ENCODE peak calls at places on chromosomes 5 and 9, in ten cellular contexts. E is neural progenitor cell, B is stomach, K is astrocyte, A is cardiac fibroblast, D is fibroblast of lung, J is endodermal cell, Y is epithelial cell of esophagus, H is psoas muscle, W is brain microvascular endothelial cell. F is an unnamed sample.

GRCh38 chr9:90838098-90838497 is 36.5 kb downstream of the SYK start:
- DNase-seq in W (no peak), H (no peak), D (no peak), B (peak), J (peak), E (no peak), Y (peak), A (no peak), K (no peak), F (no peak)

GRCh38 chr5:141814064-141814982 is 63.9 kb downstream of the PCDH1 start:
- DNase-seq in B (peak), W (peak), J (peak), A (peak), E (peak), K (no peak), H (no peak), D (no peak), Y (peak), F (peak)

GRCh38 chr5:123937230-123937629 is 425.3 kb downstream of the CSNK1G3 start:
- DNase-seq in H (no peak), A (peak), E (peak), D (peak), B (no peak), K (peak), W (peak), Y (peak), J (peak), F (peak)

GRCh38 chr5:135565691-135566421 is 12.9 kb downstream of the CXCL14 start:
- DNase-seq in J (peak), E (peak), H (peak), K (peak), Y (peak), W (peak), B (peak), D (peak), A (peak), F (peak)

GRCh38 chr5:81398741-81399140 is 4.8 kb upstream of the ACOT12 start:
- DNase-seq in E (no peak), A (no peak), Y (no peak), K (no peak), W (no peak), D (no peak), H (no peak), B (no peak), J (no peak), F (no peak)

GRCh38 chr5:81402180-81402930 is 8.4 kb upstream of the ACOT12 start:
- DNase-seq in D (no peak), K (no peak), Y (no peak), J (no peak), B (no peak), W (no peak), E (no peak), H (no peak), A (no peak), F (no peak)

GRCh38 chr9:113993838-113994540 is 84.1 kb downstream of the AMBP start:
- DNase-seq in W (peak), H (peak), Y (peak), B (peak), K (peak), E (no peak), A (peak), D (peak), J (no peak), F (peak)

GRCh38 chr5:43040287-43041098 is at the start of gene ANXA2R:
- DNase-seq in J (peak), E (peak), A (peak), B (peak), K (peak), W (peak), H (peak), Y (peak), D (peak), F (peak)

GRCh38 chr9:119184265-119184936 is 184.8 kb downstream of the BRINP1 start:
- DNase-seq in A (no peak), W (no peak), J (no peak), H (no peak), D (no peak), B (no peak), K (no peak), Y (no peak), E (no peak), F (no peak)

GRCh38 chr9:133429216-133429613 is 7.0 kb downstream of the ADAMTS13 start:
- DNase-seq in K (no peak), J (peak), W (no peak), D (no peak), B (no peak), E (peak), Y (no peak), H (no peak), A (no peak), F (no peak)

GRCh38 chr9:132717326-132717945 is 47.2 kb downstream of the GTF3C4 start:
- DNase-seq in H (no peak), K (no peak), W (no peak), E (no peak), B (no peak), Y (no peak), A (no peak), J (no peak), D (no peak), F (no peak)

GRCh38 chr9:71962328-71962727 is 50.9 kb downstream of the C9orf85 start:
- DNase-seq in W (no peak), H (no peak), D (no peak), K (no peak), E (no peak), Y (peak), J (no peak), B (no peak), A (no peak), F (no peak)

GRCh38 chr9:129474740-129475404 is 146.0 kb downstream of the C9orf50 start:
- DNase-seq in H (no peak), W (no peak), K (no peak), Y (no peak), D (no peak), A (no peak), J (no peak), B (no peak), E (no peak), F (no peak)

GRCh38 chr9:37678789-37679273 is 28.1 kb downstream of the FRMPD1 start:
- DNase-seq in Y (no peak), W (peak), A (peak), H (peak), B (no peak), E (no peak), J (no peak), D (no peak), K (no peak), F (peak)

GRCh38 chr5:54049963-54050362 is 260.4 kb downstream of the ARL15 start:
- DNase-seq in J (no peak), K (peak), E (no peak), W (no peak), A (peak), B (no peak), H (no peak), Y (no peak), D (peak), F (peak)

GRCh38 chr5:81971694-81972495 is at the start of gene ATG10:
- DNase-seq in B (peak), Y (peak), A (peak), H (peak), J (peak), E (peak), K (peak), W (peak), D (peak), F (peak)

GRCh38 chr5:67537439-67538342 is 341.1 kb upstream of the CD180 start:
- DNase-seq in W (no peak), H (no peak), E (no peak), K (no peak), A (peak), J (no peak), D (no peak), B (no peak), Y (no peak), F (peak)

GRCh38 chr5:136174021-136174659 is 18.8 kb downstream of the SMIM32 start:
- DNase-seq in H (no peak), B (no peak), J (no peak), E (peak), D (peak), K (peak), W (peak), A (peak), Y (peak), F (peak)

GRCh38 chr9:26657958-26658357 is 234.6 kb downstream of the CAAP1 start:
- DNase-seq in E (no peak), H (no peak), J (no peak), B (no peak), D (no peak), A (no peak), Y (peak), W (no peak), K (no peak), F (no peak)

GRCh38 chr5:72366324-72366976 is 46.3 kb downstream of the PTCD2 start:
- DNase-seq in H (no peak), W (peak), B (peak), E (peak), J (peak), Y (peak), K (peak), D (peak), A (peak), F (peak)

GRCh38 chr9:86756576-86757381 is 190.5 kb downstream of the GAS1 start:
- DNase-seq in E (no peak), Y (no peak), B (no peak), D (no peak), J (no peak), H (no peak), K (no peak), A (no peak), W (no peak), F (no peak)

GRCh38 chr5:135337064-135337463 is 62.0 kb downstream of the MACROH2A1 start:
- DNase-seq in E (no peak), Y (peak), K (no peak), J (no peak), H (no peak), D (no peak), B (no peak), W (no peak), A (no peak), F (no peak)

GRCh38 chr9:89418112-89418872 is 79.6 kb downstream of the SEMA4D start:
- DNase-seq in W (no peak), K (no peak), H (no peak), D (no peak), B (no peak), Y (no peak), E (no peak), J (no peak), A (no peak), F (no peak)

GRCh38 chr5:78908173-78908901 is 76.8 kb downstream of the ARSB start:
- DNase-seq in D (peak), A (peak), Y (peak), E (peak), H (peak), W (peak), J (peak), B (peak), K (peak), F (peak)

GRCh38 chr5:175895701-175896102 is 24.3 kb downstream of the CPLX2 start:
- DNase-seq in A (peak), H (no peak), W (no peak), K (no peak), B (no peak), Y (peak), E (peak), J (no peak), D (no peak), F (no peak)

GRCh38 chr9:93654351-93654961 is 78.1 kb downstream of the PHF2 start:
- DNase-seq in E (peak), K (no peak), B (no peak), H (peak), D (no peak), Y (no peak), W (no peak), J (no peak), A (no peak), F (no peak)

GRCh38 chr5:154985126-154985525 is 28.4 kb upstream of the KIF4B start:
- DNase-seq in K (no peak), B (no peak), E (no peak), H (no peak), J (no peak), Y (no peak), D (no peak), W (no peak), A (no peak), F (no peak)

GRCh38 chr5:55638455-55638854 is 73.7 kb downstream of the SLC38A9 start:
- DNase-seq in B (no peak), Y (no peak), A (peak), H (no peak), K (peak), E (no peak), D (peak), J (no peak), W (no peak), F (peak)

GRCh38 chr5:77743181-77743580 is 33.0 kb downstream of the TBCA start:
- DNase-seq in D (peak), E (no peak), W (peak), H (no peak), A (peak), B (no peak), K (peak), Y (no peak), J (no peak), F (peak)

GRCh38 chr5:120932480-120932879 is 468.4 kb downstream of the PRR16 start:
- DNase-seq in J (no peak), K (no peak), D (no peak), H (no peak), A (no peak), Y (no peak), B (no peak), E (no peak), W (no peak), F (no peak)

GRCh38 chr9:112581469-112582176 is 95.0 kb downstream of the KIAA1958 start:
- DNase-seq in Y (no peak), E (peak), J (no peak), B (no peak), A (no peak), W (no peak), K (no peak), D (no peak), H (no peak), F (no peak)

GRCh38 chr5:104189909-104190308 is 627.3 kb upstream of the NUDT12 start:
- DNase-seq in Y (no peak), E (no peak), B (no peak), D (peak), A (peak), H (no peak), W (peak), J (no peak), K (peak), F (peak)

GRCh38 chr5:28779161-28779754 is 1740.9 kb upstream of the CDH9 start:
- DNase-seq in B (no peak), J (no peak), H (no peak), K (no peak), Y (peak), E (peak), A (no peak), D (peak), W (peak), F (no peak)

GRCh38 chr9:121463026-121463827 is 36.4 kb downstream of the GGTA1 start:
- DNase-seq in E (peak), K (peak), D (peak), W (peak), A (peak), H (peak), B (peak), J (peak), Y (peak), F (peak)

GRCh38 chr5:143152445-143152844 is 251.0 kb downstream of the NR3C1 start:
- DNase-seq in Y (no peak), K (no peak), B (no peak), W (no peak), J (no peak), D (no peak), A (no peak), E (no peak), H (no peak), F (no peak)

GRCh38 chr5:143153332-143154119 is 250.0 kb downstream of the NR3C1 start:
- DNase-seq in Y (no peak), W (peak), E (no peak), A (peak), J (no peak), B (peak), D (peak), K (peak), H (peak), F (peak)

GRCh38 chr5:143154495-143155375 is 248.8 kb downstream of the NR3C1 start:
- DNase-seq in W (no peak), K (peak), B (no peak), Y (peak), D (peak), A (peak), J (peak), H (no peak), E (peak), F (peak)

GRCh38 chr5:143156556-143156955 is 246.9 kb downstream of the NR3C1 start:
- DNase-seq in K (no peak), D (no peak), Y (no peak), H (no peak), W (no peak), A (no peak), B (no peak), J (no peak), E (no peak), F (no peak)

GRCh38 chr5:143155445-143155844 is 248.0 kb downstream of the NR3C1 start:
- DNase-seq in Y (no peak), K (no peak), W (no peak), A (no peak), J (no peak), B (no peak), H (no peak), D (no peak), E (no peak), F (no peak)
- TF ChIP-seq CTCF in Y (no peak), K (no peak), W (no peak), A (no peak), J (peak), B (no peak), H (no peak), D (no peak), E (no peak), F (no peak)

GRCh38 chr9:95265960-95266359 is 51.5 kb downstream of the FANCC start:
- DNase-seq in A (no peak), H (no peak), K (no peak), J (no peak), E (no peak), B (no peak), D (no peak), W (no peak), Y (no peak), F (no peak)

GRCh38 chr9:95264954-95265615 is 52.4 kb downstream of the FANCC start:
- DNase-seq in H (no peak), D (peak), B (no peak), E (peak), W (peak), K (peak), A (peak), Y (peak), J (no peak), F (peak)

GRCh38 chr9:95268681-95269080 is 48.8 kb downstream of the FANCC start:
- DNase-seq in A (peak), W (peak), Y (peak), K (no peak), D (peak), H (no peak), J (peak), B (no peak), E (peak), F (peak)

GRCh38 chr9:95270790-95271189 is 46.7 kb downstream of the FANCC start:
- DNase-seq in A (no peak), B (no peak), E (no peak), K (no peak), W (no peak), Y (no peak), H (no peak), J (no peak), D (no peak), F (no peak)

DNA sequence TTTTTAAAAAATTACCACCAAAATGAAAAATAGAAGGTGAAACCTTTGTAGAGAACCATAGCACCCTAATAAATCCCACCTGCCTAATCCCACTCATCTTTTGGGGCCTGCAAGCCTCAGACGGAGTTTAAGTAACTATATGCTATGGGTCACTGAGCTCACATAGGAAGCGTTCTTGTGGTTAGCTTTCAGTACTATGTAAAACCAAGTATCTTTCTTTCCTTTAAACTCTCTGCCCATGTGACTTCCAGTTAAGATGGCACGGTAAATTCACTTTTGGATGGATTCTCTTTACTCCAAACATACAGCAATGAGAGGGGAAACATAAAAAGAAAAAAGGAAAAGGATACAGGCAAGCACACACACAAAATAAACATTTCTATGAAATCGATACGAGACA is 50.9 kb downstream of the FANCC start:
- DNase-seq in J (no peak), Y (no peak), E (no peak), D (no peak), H (no peak), B (no peak), K (no peak), A (no peak), W (no peak), F (no peak)
- H3K4me3 ChIP-seq in J (no peak), Y (no peak), E (no peak), D (no peak), H (no peak), B (no peak), K (no peak), A (no peak), W (no peak), F (no peak)

GRCh38 chr5:131533844-131534243 is 101.2 kb downstream of the RAPGEF6 start:
- DNase-seq in E (no peak), K (no peak), H (no peak), B (no peak), J (no peak), D (no peak), A (no peak), Y (no peak), W (no peak), F (peak)
- TF ChIP-seq CTCF in E (peak), K (peak), H (no peak), B (no peak), J (peak), D (peak), A (peak), Y (peak), W (peak), F (peak)

GRCh38 chr5:161547573-161548471 is 1.3 kb upstream of the GABRB2 start:
- DNase-seq in J (peak), D (no peak), B (no peak), H (peak), A (no peak), K (no peak), Y (no peak), E (peak), W (no peak), F (no peak)
- H3K4me3 ChIP-seq in J (peak), D (peak), B (peak), H (peak), A (no peak), K (peak), Y (no peak), E (peak), W (no peak), F (no peak)

F was measured in fibroblast of mammary gland.